ENCODE peak calls at places on chromosome 20, in five cellular contexts. D is trophoblast cell, K is IMR-90, R is H1, E is H9. P is an unnamed sample.
A peak's percentile ranks its signal among the peaks of the same experiment; 100 is the strongest.

GRCh38 chr20:4193053-4193452 is 177.7 kb upstream of the RNF24 start:
- DNase-seq in R (no peak), K (no peak), D (no peak), E (no peak), P (no peak)

GRCh38 chr20:1440024-1440423 is 26.6 kb downstream of the NSFL1C start:
- DNase-seq in R (peak; percentile 58), E (peak; percentile 80), K (peak; percentile 12), D (peak; percentile 46), P (no peak)

GRCh38 chr20:64100946-64101688 is 6.2 kb downstream of the NPBWR2 start:
- DNase-seq in E (no peak), K (no peak), R (no peak), D (no peak), P (no peak)

GRCh38 chr20:31560900-31561598 is 44.0 kb upstream of the ID1 start:
- DNase-seq in R (no peak), E (no peak), D (peak; percentile 91), K (peak; percentile 98), P (no peak)

GRCh38 chr20:54019127-54019526 is 51.3 kb downstream of the BCAS1 start:
- DNase-seq in D (no peak), K (no peak), R (no peak), E (no peak), P (no peak)

GRCh38 chr20:33554914-33555420 is 65.1 kb downstream of the CBFA2T2 start:
- DNase-seq in R (no peak), K (peak; percentile 99), E (no peak), D (peak; percentile 42), P (no peak)

GRCh38 chr20:54773643-54774000 is 298.2 kb downstream of the DOK5 start:
- DNase-seq in K (no peak), D (no peak), R (no peak), E (no peak), P (no peak)

GRCh38 chr20:18403269-18403668 is 63.6 kb downstream of the DZANK1 start:
- DNase-seq in D (no peak), R (no peak), E (no peak), K (no peak), P (no peak)

GRCh38 chr20:6636209-6637159 is 131.0 kb upstream of the BMP2 start:
- DNase-seq in K (peak; percentile 69), E (no peak), D (peak; percentile 15), R (no peak), P (peak; percentile 12)

GRCh38 chr20:62268228-62268900 is 30.0 kb downstream of the OSBPL2 start:
- DNase-seq in R (no peak), E (no peak), K (no peak), D (no peak), P (no peak)

GRCh38 chr20:62387993-62388635 is 1.2 kb downstream of the RPS21 start:
- DNase-seq in E (no peak), R (no peak), K (no peak), D (no peak), P (no peak)

GRCh38 chr20:46545077-46545826 is 5.2 kb downstream of the OCSTAMP start:
- DNase-seq in D (peak; percentile 7), K (peak; percentile 21), E (no peak), R (no peak), P (no peak)

GRCh38 chr20:4671015-4671414 is 50.7 kb upstream of the PRND start:
- DNase-seq in R (no peak), D (no peak), K (no peak), E (no peak), P (no peak)

GRCh38 chr20:926646-927045 is 10.5 kb upstream of the ANGPT4 start:
- DNase-seq in K (no peak), R (no peak), D (no peak), E (no peak), P (no peak)

GRCh38 chr20:33674294-33675126 is at the start of gene NECAB3:
- DNase-seq in K (peak; percentile 59), R (peak; percentile 87), D (peak; percentile 82), E (peak; percentile 85), P (peak; percentile 80)

GRCh38 chr20:64111841-64112641 is 4.7 kb upstream of the NPBWR2 start:
- DNase-seq in E (no peak), R (peak; percentile 45), D (no peak), K (no peak), P (no peak)

GRCh38 chr20:57591289-57592229 is 28.7 kb downstream of the ZBP1 start:
- DNase-seq in D (no peak), E (no peak), K (no peak), R (no peak), P (no peak)

GRCh38 chr20:9573598-9573997 is 59.2 kb downstream of the LAMP5 start:
- DNase-seq in R (peak; percentile 53), K (no peak), E (no peak), D (no peak), P (peak; percentile 39)

GRCh38 chr20:43563991-43564390 is 5.2 kb downstream of the SGK2 start:
- DNase-seq in K (no peak), D (no peak), R (no peak), E (no peak), P (no peak)

DNA sequence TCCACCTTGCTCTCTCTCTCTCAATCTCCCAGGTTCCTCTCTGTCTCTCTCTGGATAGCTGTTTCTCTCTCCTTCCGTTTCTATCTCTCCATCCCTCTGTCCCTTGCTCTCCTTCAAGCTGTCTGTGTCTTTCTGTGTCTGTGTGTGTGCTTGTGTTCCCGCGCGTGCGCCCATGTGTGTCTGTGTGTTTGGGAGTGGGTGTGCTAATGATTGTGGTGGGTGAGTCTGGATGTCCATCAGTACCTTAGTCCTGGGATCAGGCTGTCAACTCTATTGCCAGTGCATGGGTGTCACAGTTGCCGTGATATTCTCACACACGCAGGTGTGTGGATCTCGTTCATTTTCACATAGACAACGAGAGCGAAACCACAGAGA is 1380.6 kb upstream of the DEFB115 start:
- DNase-seq in D (no peak), K (no peak), R (no peak), E (no peak), P (no peak)
- H3K9me3 ChIP-seq in D (peaks cover 47% of the 10 kb centered on the region), K (peaks cover 47% of the 10 kb centered on the region), R (peaks cover 42% of the 10 kb centered on the region), E (peaks cover 68% of the 10 kb centered on the region), P (peaks cover 4% of the 10 kb centered on the region)

GRCh38 chr20:20525214-20525613 is 157.3 kb downstream of the INSM1 start:
- DNase-seq in E (no peak), K (no peak), R (no peak), D (no peak), P (no peak)

GRCh38 chr20:20529597-20529996 is 161.7 kb downstream of the INSM1 start:
- DNase-seq in K (no peak), R (no peak), E (no peak), D (no peak), P (no peak)

GRCh38 chr20:20528896-20529295 is 161.0 kb downstream of the INSM1 start:
- DNase-seq in R (no peak), K (no peak), E (no peak), D (no peak), P (no peak)

GRCh38 chr20:20525756-20526155 is 157.9 kb downstream of the INSM1 start:
- DNase-seq in E (no peak), R (no peak), K (no peak), D (no peak), P (no peak)

GRCh38 chr20:20527661-20528060 is 159.8 kb downstream of the INSM1 start:
- DNase-seq in D (no peak), K (no peak), R (no peak), E (no peak), P (no peak)
- H2BK5ac ChIP-seq in D (no peak overlapping the region), K (no peak overlapping the region), R (no peak overlapping the region), E (no peak overlapping the region), P (no peak overlapping the region)

DNA sequence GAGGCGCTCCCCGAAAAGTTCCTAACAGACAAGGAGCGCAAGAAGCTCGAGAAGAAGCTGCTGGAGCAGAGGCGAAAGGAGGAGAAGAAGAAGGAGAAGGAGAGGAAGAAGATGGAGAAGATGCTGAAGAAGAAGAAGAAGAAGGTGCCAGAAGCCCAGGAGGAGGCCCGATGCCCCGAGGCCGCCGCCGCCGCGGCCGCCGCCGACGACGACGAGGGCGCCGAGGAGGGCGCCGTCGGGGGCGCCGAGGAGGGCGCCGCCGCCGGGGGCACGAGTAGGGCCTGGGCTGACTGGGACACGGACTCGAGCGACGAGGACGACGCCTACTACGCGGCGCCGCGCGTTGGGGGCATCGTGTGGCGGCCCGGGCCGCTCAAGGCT is 37.5 kb downstream of the GNAS start:
- DNase-seq in D (peak; percentile 18), E (no peak), R (peak; percentile 52), K (no peak), P (no peak)
- H3K4ac ChIP-seq in D (peak overlapping the region; percentile 37), E (no peak overlapping the region), R (peak overlapping the region; percentile 61), K (no peak overlapping the region), P (no peak overlapping the region)

GRCh38 chr20:29318871-29319461 is 1938.5 kb upstream of the DEFB115 start:
- DNase-seq in K (no peak), E (no peak), D (no peak), R (no peak), P (no peak)
- H3K9me3 ChIP-seq in K (peaks cover 14% of the 10 kb centered on the region), E (peaks cover 13% of the 10 kb centered on the region), D (peaks cover 29% of the 10 kb centered on the region), R (peaks cover 25% of the 10 kb centered on the region), P (no peaks in the 10 kb centered on the region)

DNA sequence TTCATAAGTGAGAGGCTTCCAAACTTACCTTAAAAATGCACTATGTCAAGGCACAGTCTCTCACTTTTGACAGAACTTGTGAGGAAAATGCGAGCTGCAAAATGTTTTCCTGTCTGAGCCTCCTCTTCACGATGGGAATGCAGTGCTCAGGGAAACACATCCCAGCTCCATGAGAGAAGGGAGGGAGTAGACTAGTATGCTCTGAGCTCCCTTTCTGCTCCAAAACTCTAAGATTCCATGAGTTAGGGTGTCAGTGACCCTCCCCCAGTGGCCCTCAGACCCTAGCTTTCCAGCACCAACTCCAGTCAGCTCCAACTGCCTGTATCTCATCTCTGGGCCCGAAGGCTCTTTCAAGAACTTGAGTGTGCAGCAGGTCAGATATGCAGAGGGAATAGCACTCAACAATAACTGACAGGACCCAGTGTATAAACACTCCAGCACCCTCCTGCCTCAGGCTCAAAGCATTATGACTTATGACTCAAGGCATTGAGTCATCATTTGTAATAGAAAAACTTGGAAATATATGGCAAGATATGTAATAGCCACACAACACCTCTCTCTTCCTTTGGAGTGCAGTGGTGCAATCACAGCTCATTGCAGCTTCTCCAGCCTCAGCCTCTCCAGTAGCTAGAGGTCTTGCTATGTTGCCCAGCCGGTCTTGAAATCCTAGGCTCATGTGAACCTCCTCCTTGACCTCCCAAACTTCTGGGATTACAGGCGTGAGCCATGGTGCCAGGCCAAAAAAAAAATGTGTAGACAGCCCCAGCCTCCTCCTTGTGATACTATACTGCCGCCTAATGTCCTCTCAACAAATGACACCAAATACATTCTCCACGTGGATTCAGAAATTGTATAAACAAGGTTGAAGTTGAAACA is 16.7 kb upstream of the ENTPD6 start:
- DNase-seq in D (peak; percentile 94), K (peak; percentile 91), E (no peak), R (peak; percentile 48), P (peak; percentile 29)
- H2BK5ac ChIP-seq in D (no peak overlapping the region), K (no peak overlapping the region), E (no peak overlapping the region), R (no peak overlapping the region), P (no peak overlapping the region)